ENCODE peak calls at places on chromosomes 4 and X, in six cellular contexts. O is left lung; N is naive thymus-derived CD8-positive, alpha-beta T cell; H is NCI-H1417; U is foreskin fibroblast; L is activated CD4-positive, alpha-beta T cell treated with anti-CD3 and anti-CD28 coated beads for 24 hours. E is an unnamed sample.

GRCh38 chrX:109049416-109049815 is 313.1 kb upstream of the IRS4 start:
- DNase-seq in U (no peak), N (no peak), O (no peak), L (no peak), H (no peak), E (no peak)

GRCh38 chr4:138242830-138243149 is 641 bp upstream of the SLC7A11 start:
- DNase-seq in H (no peak), N (no peak), U (peak), L (no peak), O (no peak), E (no peak)

GRCh38 chr4:58163172-58163571 is 1053.0 kb upstream of the IGFBP7 start:
- DNase-seq in L (no peak), U (no peak), H (no peak), O (no peak), N (no peak), E (no peak)

GRCh38 chr4:155322782-155323181 is 54.0 kb downstream of the MAP9 start:
- DNase-seq in O (no peak), N (no peak), L (no peak), H (no peak), U (no peak), E (no peak)

GRCh38 chrX:45775462-45775861 is 574.8 kb upstream of the DIPK2B start:
- DNase-seq in H (no peak), N (no peak), U (peak), O (no peak), L (no peak), E (no peak)

GRCh38 chr4:148776944-148777343 is 334.7 kb upstream of the NR3C2 start:
- DNase-seq in N (no peak), H (no peak), U (peak), L (no peak), O (no peak), E (no peak)

GRCh38 chr4:144582105-144582850 is 63.7 kb upstream of the HHIP start:
- DNase-seq in N (no peak), U (peak), L (no peak), O (no peak), H (no peak), E (no peak)

GRCh38 chr4:86856896-86857295 is 7.7 kb upstream of the SLC10A6 start:
- DNase-seq in H (peak), L (no peak), O (no peak), U (peak), N (no peak), E (no peak)

GRCh38 chr4:168711197-168712120 is 214.6 kb downstream of the PALLD start:
- DNase-seq in L (no peak), H (peak), U (peak), N (no peak), O (no peak), E (no peak)

GRCh38 chr4:67933755-67934154 is 29.5 kb downstream of the TMPRSS11A start:
- DNase-seq in U (no peak), H (peak), L (no peak), N (no peak), O (no peak), E (no peak)

GRCh38 chr4:103075435-103075893 is 1.1 kb downstream of the SLC9B2 start:
- DNase-seq in O (no peak), L (no peak), U (peak), N (no peak), H (peak), E (no peak)

GRCh38 chr4:30721353-30722091 is 1.4 kb downstream of the PCDH7 start:
- DNase-seq in O (peak), H (peak), U (peak), N (no peak), L (no peak), E (no peak)

GRCh38 chrX:9378980-9379696 is 85.7 kb upstream of the TBL1X start:
- DNase-seq in O (no peak), N (no peak), U (peak), H (peak), L (no peak), E (no peak)

GRCh38 chrX:39944416-39944815 is 153.3 kb downstream of the BCOR start:
- DNase-seq in L (no peak), H (no peak), O (no peak), U (no peak), N (no peak), E (no peak)

GRCh38 chrX:78979789-78980464 is 34.7 kb downstream of the P2RY10 start:
- DNase-seq in O (no peak), L (no peak), U (peak), N (no peak), H (no peak), E (no peak)

GRCh38 chr4:184451726-184452125 is 22.6 kb downstream of the IRF2 start:
- DNase-seq in H (no peak), U (no peak), L (no peak), O (no peak), N (no peak), E (no peak)

GRCh38 chr4:168790898-168791297 is 219.2 kb downstream of the CBR4 start:
- DNase-seq in U (no peak), N (no peak), O (no peak), L (no peak), H (no peak), E (no peak)

GRCh38 chr4:57832083-57832482 is 721.9 kb upstream of the IGFBP7 start:
- DNase-seq in U (no peak), H (no peak), N (no peak), O (no peak), L (no peak), E (no peak)

GRCh38 chr4:77092832-77093800 is 17.3 kb upstream of the CCNI start:
- DNase-seq in U (no peak), L (no peak), O (no peak), H (no peak), N (no peak), E (no peak)

GRCh38 chrX:530726-531610 is 99.6 kb upstream of the SHOX start:
- DNase-seq in L (no peak), H (no peak), N (no peak), O (no peak), U (no peak), E (no peak)

GRCh38 chr4:105887508-105887907 is 7.8 kb upstream of the NPNT start:
- DNase-seq in N (no peak), H (no peak), L (no peak), O (no peak), U (no peak), E (no peak)

GRCh38 chrX:65985922-65986588 is 53.8 kb downstream of the VSIG4 start:
- DNase-seq in O (peak), U (peak), N (peak), L (peak), H (peak), E (no peak)

GRCh38 chr4:129988957-129989356 is 893.0 kb downstream of the C4orf33 start:
- DNase-seq in N (no peak), L (no peak), O (no peak), H (no peak), U (no peak), E (no peak)

GRCh38 chr4:4490816-4491215 is 51.0 kb downstream of the STX18 start:
- DNase-seq in L (no peak), O (no peak), N (no peak), U (no peak), H (no peak), E (no peak)

GRCh38 chr4:112552668-112553067 is 36.7 kb upstream of the NEUROG2 start:
- DNase-seq in N (no peak), U (peak), H (no peak), L (no peak), O (no peak), E (no peak)

GRCh38 chr4:99661907-99662306 is 4.3 kb upstream of the C4orf54 start:
- DNase-seq in H (no peak), N (no peak), L (no peak), O (no peak), U (no peak), E (no peak)

GRCh38 chrX:24561121-24561520 is 86.0 kb downstream of the PCYT1B start:
- DNase-seq in U (peak), N (no peak), O (no peak), H (peak), L (no peak), E (no peak)

GRCh38 chrX:43745938-43746721 is 90.0 kb downstream of the MAOA start:
- DNase-seq in O (no peak), L (no peak), H (no peak), N (no peak), U (peak), E (no peak)

E was measured in CD14-positive monocyte.